ENCODE peak calls at places on chromosomes 5 and 9, in seven cellular contexts. One of them, this sample, is unnamed.

GRCh38 chr9:26870292-26870691 is 22.3 kb downstream of the CAAP1 start:
- DNase-seq in SK-N-SH: no peak
- DNase-seq in GM12891: no peak
- DNase-seq in H1: no peak
- DNase-seq in HepG2: no peak
- DNase-seq in GM12878: no peak
- DNase-seq in K562: no peak
- DNase-seq in this sample: no peak

GRCh38 chr9:93240891-93241334 is 57.0 kb downstream of the WNK2 start:
- DNase-seq in H1: no peak
- DNase-seq in GM12891: no peak
- DNase-seq in HepG2: peak; percentile 91
- DNase-seq in GM12878: no peak
- DNase-seq in SK-N-SH: no peak
- DNase-seq in K562: no peak
- DNase-seq in this sample: no peak

GRCh38 chr5:135632806-135633205 is 54.0 kb upstream of the CXCL14 start:
- DNase-seq in HepG2: no peak
- DNase-seq in SK-N-SH: no peak
- DNase-seq in GM12891: no peak
- DNase-seq in K562: no peak
- DNase-seq in H1: no peak
- DNase-seq in GM12878: no peak
- DNase-seq in this sample: no peak

GRCh38 chr9:84343111-84343521 is 2.6 kb upstream of the SLC28A3 start:
- DNase-seq in GM12891: no peak
- DNase-seq in SK-N-SH: no peak
- DNase-seq in K562: no peak
- DNase-seq in HepG2: no peak
- DNase-seq in H1: no peak
- DNase-seq in GM12878: no peak
- DNase-seq in this sample: no peak

GRCh38 chr5:18686253-18686652 is 1052.0 kb downstream of the TAF11L14 start:
- DNase-seq in GM12891: no peak
- DNase-seq in HepG2: no peak
- DNase-seq in H1: no peak
- DNase-seq in SK-N-SH: no peak
- DNase-seq in K562: no peak
- DNase-seq in GM12878: no peak
- DNase-seq in this sample: no peak

GRCh38 chr9:68883224-68883623 is 130.7 kb downstream of the PRKACG start:
- DNase-seq in GM12878: no peak
- DNase-seq in GM12891: no peak
- DNase-seq in SK-N-SH: no peak
- DNase-seq in HepG2: no peak
- DNase-seq in H1: no peak
- DNase-seq in K562: no peak
- DNase-seq in this sample: no peak

GRCh38 chr9:93911871-93912554 is 43.1 kb downstream of the BARX1 start:
- DNase-seq in SK-N-SH: no peak
- DNase-seq in HepG2: no peak
- DNase-seq in H1: no peak
- DNase-seq in K562: no peak
- DNase-seq in GM12891: no peak
- DNase-seq in GM12878: no peak
- DNase-seq in this sample: no peak

GRCh38 chr5:118468085-118468484 is 520.3 kb downstream of the DTWD2 start:
- DNase-seq in H1: no peak
- DNase-seq in GM12891: no peak
- DNase-seq in K562: no peak
- DNase-seq in HepG2: no peak
- DNase-seq in SK-N-SH: no peak
- DNase-seq in GM12878: no peak
- DNase-seq in this sample: no peak

GRCh38 chr9:2726620-2727335 is 9.5 kb downstream of the KCNV2 start:
- DNase-seq in HepG2: no peak
- DNase-seq in GM12878: no peak
- DNase-seq in GM12891: no peak
- DNase-seq in SK-N-SH: no peak
- DNase-seq in K562: no peak
- DNase-seq in H1: no peak
- DNase-seq in this sample: no peak

GRCh38 chr5:83179966-83180365 is 102.6 kb downstream of the XRCC4 start:
- DNase-seq in K562: no peak
- DNase-seq in H1: no peak
- DNase-seq in HepG2: no peak
- DNase-seq in GM12891: no peak
- DNase-seq in SK-N-SH: no peak
- DNase-seq in GM12878: no peak
- DNase-seq in this sample: no peak

GRCh38 chr5:98940586-98940985 is 11.8 kb upstream of the CHD1 start:
- DNase-seq in SK-N-SH: no peak
- DNase-seq in GM12878: no peak
- DNase-seq in K562: no peak
- DNase-seq in GM12891: no peak
- DNase-seq in H1: no peak
- DNase-seq in HepG2: no peak
- DNase-seq in this sample: no peak

GRCh38 chr5:72353046-72353445 is 32.9 kb downstream of the PTCD2 start:
- DNase-seq in K562: no peak
- DNase-seq in H1: no peak
- DNase-seq in HepG2: no peak
- DNase-seq in GM12878: no peak
- DNase-seq in SK-N-SH: no peak
- DNase-seq in GM12891: no peak
- DNase-seq in this sample: no peak

GRCh38 chr9:129514497-129514867 is 106.4 kb downstream of the C9orf50 start:
- DNase-seq in GM12891: no peak
- DNase-seq in SK-N-SH: no peak
- DNase-seq in H1: no peak
- DNase-seq in K562: no peak
- DNase-seq in HepG2: no peak
- DNase-seq in GM12878: no peak
- DNase-seq in this sample: no peak

GRCh38 chr5:94470802-94471201 is 147.6 kb downstream of the KIAA0825 start:
- DNase-seq in SK-N-SH: peak; percentile 58
- DNase-seq in K562: no peak
- DNase-seq in GM12891: no peak
- DNase-seq in HepG2: no peak
- DNase-seq in H1: no peak
- DNase-seq in GM12878: no peak
- DNase-seq in this sample: no peak

GRCh38 chr5:76601470-76601869 is 21.7 kb downstream of the F2RL2 start:
- DNase-seq in HepG2: peak; percentile 52
- DNase-seq in H1: no peak
- DNase-seq in GM12891: peak; percentile 7
- DNase-seq in SK-N-SH: peak; percentile 49
- DNase-seq in K562: peak; percentile 49
- DNase-seq in GM12878: no peak
- DNase-seq in this sample: no peak

GRCh38 chr5:43571237-43571636 is 14.4 kb upstream of the PAIP1 start:
- DNase-seq in H1: no peak
- DNase-seq in K562: no peak
- DNase-seq in GM12878: no peak
- DNase-seq in SK-N-SH: no peak
- DNase-seq in HepG2: no peak
- DNase-seq in GM12891: no peak
- DNase-seq in this sample: no peak

GRCh38 chr5:172373680-172374079 is 80.6 kb downstream of the SH3PXD2B start:
- DNase-seq in H1: no peak
- DNase-seq in GM12878: no peak
- DNase-seq in HepG2: no peak
- DNase-seq in SK-N-SH: no peak
- DNase-seq in GM12891: no peak
- DNase-seq in K562: no peak
- DNase-seq in this sample: no peak

GRCh38 chr5:114191441-114191840 is 170.4 kb upstream of the KCNN2 start:
- DNase-seq in GM12891: no peak
- DNase-seq in GM12878: no peak
- DNase-seq in HepG2: no peak
- DNase-seq in SK-N-SH: no peak
- DNase-seq in K562: no peak
- DNase-seq in H1: no peak
- DNase-seq in this sample: no peak

GRCh38 chr9:17462869-17463464 is 115.9 kb upstream of the SH3GL2 start:
- DNase-seq in GM12891: no peak
- DNase-seq in GM12878: no peak
- DNase-seq in K562: peak; percentile 19
- DNase-seq in H1: no peak
- DNase-seq in HepG2: peak; percentile 31
- DNase-seq in SK-N-SH: peak; percentile 24
- DNase-seq in this sample: no peak

DNA sequence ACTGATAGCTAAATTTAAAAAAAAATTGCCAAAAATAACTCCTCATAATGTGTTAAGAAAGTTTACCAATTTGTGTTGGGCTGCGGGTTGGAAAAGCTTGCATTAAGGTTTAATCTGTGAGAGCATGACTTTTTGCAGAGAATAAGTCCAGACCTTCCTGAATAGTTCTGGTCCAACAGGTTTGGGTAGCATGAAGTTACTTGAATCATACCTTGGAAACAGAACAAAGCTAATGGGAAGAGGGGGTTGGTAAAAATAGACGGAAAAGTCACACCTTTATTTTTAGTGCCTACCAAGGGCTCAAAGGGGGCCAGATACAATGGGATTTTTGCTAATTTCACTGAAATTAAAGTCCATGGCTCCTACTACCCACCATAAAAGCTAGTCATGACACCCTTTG is 17.1 kb upstream of the MATR3 start:
- DNase-seq in SK-N-SH: no peak
- DNase-seq in GM12878: no peak
- DNase-seq in HepG2: no peak
- DNase-seq in H1: no peak
- DNase-seq in GM12891: no peak
- DNase-seq in K562: no peak
- DNase-seq in this sample: no peak
- TF ChIP-seq TAF1 in SK-N-SH: no peak
- TF ChIP-seq TAF1 in GM12878: no peak
- TF ChIP-seq TAF1 in HepG2: no peak
- TF ChIP-seq TAF1 in H1: no peak
- TF ChIP-seq TAF1 in GM12891: no peak
- TF ChIP-seq TAF1 in K562: no peak
- TF ChIP-seq TAF1 in this sample: no peak

GRCh38 chr9:121367651-121368510 is 2.2 kb downstream of the STOM start:
- DNase-seq in GM12878: no peak
- DNase-seq in H1: no peak
- DNase-seq in HepG2: peak; percentile 90
- DNase-seq in SK-N-SH: no peak
- DNase-seq in K562: no peak
- DNase-seq in GM12891: no peak
- DNase-seq in this sample: no peak
- TF ChIP-seq POLR2AphosphoS5 in GM12878: no peak
- TF ChIP-seq POLR2AphosphoS5 in H1: no peak
- TF ChIP-seq POLR2AphosphoS5 in HepG2: no peak
- TF ChIP-seq POLR2AphosphoS5 in SK-N-SH: no peak
- TF ChIP-seq POLR2AphosphoS5 in K562: no peak
- TF ChIP-seq POLR2AphosphoS5 in GM12891: no peak
- TF ChIP-seq POLR2AphosphoS5 in this sample: no peak

DNA sequence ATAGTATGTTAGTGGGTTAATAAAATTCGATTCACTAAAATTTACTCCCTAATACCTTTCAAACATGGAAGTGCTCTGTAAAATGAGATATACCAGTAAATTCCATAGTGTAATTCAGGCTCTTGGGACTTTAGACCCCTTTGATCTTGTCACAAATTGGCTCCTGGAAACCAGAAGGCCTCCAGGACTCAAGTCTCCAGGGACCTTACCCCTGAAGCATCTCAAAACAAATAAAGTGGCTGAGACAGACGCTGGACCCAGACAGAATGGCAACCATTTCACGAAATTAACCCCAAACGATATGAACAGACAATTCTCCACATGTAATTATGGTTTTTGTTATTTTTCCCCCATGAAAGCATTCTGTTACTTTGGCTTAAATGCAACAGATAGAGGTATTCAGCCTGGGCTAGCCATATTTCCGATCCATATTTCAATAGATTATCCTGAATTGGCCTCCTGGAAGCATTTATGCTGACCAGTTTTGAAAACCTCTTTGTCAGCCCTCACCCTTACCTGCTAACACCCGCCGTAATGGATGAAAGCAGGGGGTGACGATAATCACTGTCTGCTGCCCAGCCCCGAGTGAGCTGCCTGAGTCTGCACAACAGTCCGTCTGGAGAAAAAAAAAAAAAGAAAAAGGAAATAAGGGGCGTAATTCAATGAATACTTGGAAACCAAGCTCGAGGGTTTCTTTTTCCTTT is 34.1 kb upstream of the EFNA5 start:
- DNase-seq in SK-N-SH: no peak
- DNase-seq in GM12878: no peak
- DNase-seq in HepG2: no peak
- DNase-seq in K562: no peak
- DNase-seq in GM12891: no peak
- DNase-seq in H1: no peak
- DNase-seq in this sample: no peak
- TF ChIP-seq TAF1 in SK-N-SH: no peak
- TF ChIP-seq TAF1 in GM12878: no peak
- TF ChIP-seq TAF1 in HepG2: no peak
- TF ChIP-seq TAF1 in K562: no peak
- TF ChIP-seq TAF1 in GM12891: no peak
- TF ChIP-seq TAF1 in H1: no peak
- TF ChIP-seq TAF1 in this sample: no peak

DNA sequence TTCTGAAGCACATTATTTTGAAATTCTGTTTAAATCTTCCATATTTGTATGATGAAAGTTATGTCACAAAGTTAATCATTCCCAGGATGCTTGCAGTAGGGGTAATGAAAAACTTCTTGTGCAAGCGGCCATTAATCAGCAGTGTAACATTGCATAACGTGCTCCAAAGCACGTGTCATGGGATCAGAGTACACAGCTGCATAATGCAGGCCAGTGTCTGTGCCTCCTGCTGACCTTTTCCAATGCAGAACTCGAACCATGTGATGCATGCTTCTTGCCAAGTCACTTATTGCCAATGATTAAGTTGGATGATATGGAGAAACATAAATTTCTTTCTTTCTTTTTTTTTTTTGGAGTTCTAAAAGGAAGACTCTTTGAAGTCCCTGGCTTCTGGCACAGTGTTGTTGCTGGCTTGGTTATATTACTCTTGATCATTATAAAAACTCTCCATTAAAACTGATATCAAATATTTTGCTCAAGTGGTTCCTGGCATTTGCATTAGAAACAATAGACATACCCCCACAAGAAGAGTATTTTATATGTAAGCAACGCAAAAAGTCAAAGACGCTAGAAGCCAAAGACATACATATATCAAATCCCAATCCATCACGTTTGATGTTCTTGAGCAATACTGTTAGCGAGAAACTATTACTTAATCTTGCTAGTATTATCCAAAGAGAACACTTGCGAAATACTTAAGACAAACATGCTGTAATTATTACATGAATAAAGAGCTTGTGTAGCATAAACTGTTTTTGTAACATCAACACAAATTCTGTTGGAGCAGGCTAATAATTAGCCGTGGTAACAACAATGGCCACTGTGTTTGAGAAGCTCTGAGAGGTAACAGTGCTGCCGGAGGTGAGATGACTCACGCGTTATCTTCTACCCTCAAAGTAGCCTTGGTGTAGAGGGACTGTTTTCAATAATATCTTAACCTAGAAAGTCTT is 164.2 kb downstream of the AUH start:
- DNase-seq in GM12891: no peak
- DNase-seq in HepG2: peak; percentile 99
- DNase-seq in K562: peak; percentile 47
- DNase-seq in GM12878: no peak
- DNase-seq in SK-N-SH: no peak
- DNase-seq in H1: no peak
- DNase-seq in this sample: no peak
- TF ChIP-seq POLR2AphosphoS5 in GM12891: no peak
- TF ChIP-seq POLR2AphosphoS5 in HepG2: no peak
- TF ChIP-seq POLR2AphosphoS5 in K562: no peak
- TF ChIP-seq POLR2AphosphoS5 in GM12878: no peak
- TF ChIP-seq POLR2AphosphoS5 in SK-N-SH: peak; percentile 62
- TF ChIP-seq POLR2AphosphoS5 in H1: no peak
- TF ChIP-seq POLR2AphosphoS5 in this sample: no peak

GRCh38 chr9:112774006-112774996 is 23.7 kb downstream of the SNX30 start:
- DNase-seq in GM12891: no peak
- DNase-seq in GM12878: no peak
- DNase-seq in SK-N-SH: no peak
- DNase-seq in K562: no peak
- DNase-seq in HepG2: no peak
- DNase-seq in H1: no peak
- DNase-seq in this sample: no peak
- TF ChIP-seq TAF1 in GM12891: no peak
- TF ChIP-seq TAF1 in GM12878: no peak
- TF ChIP-seq TAF1 in SK-N-SH: no peak
- TF ChIP-seq TAF1 in K562: no peak
- TF ChIP-seq TAF1 in HepG2: no peak
- TF ChIP-seq TAF1 in H1: no peak
- TF ChIP-seq TAF1 in this sample: no peak